ENCODE peak calls at places on chromosomes 7 and 10, in five cellular contexts. Y is AG10803, A is ovary, K is cardiac muscle cell, U is left lung. L is an unnamed sample.

GRCh38 chr10:8674230-8674629 is 619.7 kb downstream of the GATA3 start:
- DNase-seq in Y (no peak), K (no peak), A (no peak), U (no peak), L (no peak)

GRCh38 chr10:103500481-103500880 is 7.0 kb downstream of the NEURL1 start:
- DNase-seq in Y (no peak), U (no peak), K (no peak), A (no peak), L (no peak)

GRCh38 chr7:155844019-155844453 is 31.8 kb upstream of the SHH start:
- DNase-seq in A (no peak), U (peak), Y (no peak), K (no peak), L (no peak)

GRCh38 chr7:158373761-158374545 is 213.7 kb downstream of the PTPRN2 start:
- DNase-seq in A (no peak), U (no peak), Y (no peak), K (no peak), L (no peak)

GRCh38 chr10:129652521-129653201 is 185.6 kb downstream of the MGMT start:
- DNase-seq in Y (no peak), A (no peak), K (no peak), U (no peak), L (no peak)

GRCh38 chr10:21297525-21298383 is 227.7 kb downstream of the SKIDA1 start:
- DNase-seq in Y (peak), K (no peak), U (no peak), A (no peak), L (peak)

GRCh38 chr7:20439786-20440185 is 109.1 kb downstream of the ITGB8 start:
- DNase-seq in Y (no peak), K (no peak), A (no peak), U (no peak), L (no peak)

GRCh38 chr10:44068716-44069482 is 316.0 kb downstream of the CXCL12 start:
- DNase-seq in U (no peak), Y (peak), A (no peak), K (no peak), L (peak)

GRCh38 chr7:19369182-19369581 is 224.0 kb upstream of the FERD3L start:
- DNase-seq in A (no peak), Y (no peak), K (no peak), U (no peak), L (no peak)

GRCh38 chr10:95327367-95327766 is 36.6 kb upstream of the PDLIM1 start:
- DNase-seq in Y (peak), A (peak), U (no peak), K (peak), L (peak)

GRCh38 chr7:137975223-137975622 is 26.7 kb downstream of the CREB3L2 start:
- DNase-seq in Y (peak), U (no peak), A (no peak), K (no peak), L (peak)

GRCh38 chr7:69664433-69664832 is 66.2 kb downstream of the AUTS2 start:
- DNase-seq in Y (no peak), K (no peak), A (no peak), U (no peak), L (no peak)

GRCh38 chr10:132264966-132265877 is 42.5 kb downstream of the STK32C start:
- DNase-seq in A (peak), U (no peak), Y (peak), K (no peak), L (peak)

GRCh38 chr7:46551603-46552002 is 630.5 kb upstream of the IGFBP3 start:
- DNase-seq in U (no peak), A (no peak), K (no peak), Y (no peak), L (no peak)

GRCh38 chr7:69837387-69838068 is 239.3 kb downstream of the AUTS2 start:
- DNase-seq in K (no peak), A (no peak), U (no peak), Y (peak), L (no peak)

GRCh38 chr7:156160811-156161210 is 348.5 kb upstream of the SHH start:
- DNase-seq in K (no peak), A (no peak), Y (no peak), U (no peak), L (no peak)

GRCh38 chr10:95467162-95467599 is 94.0 kb downstream of the SORBS1 start:
- DNase-seq in A (peak), K (peak), U (no peak), Y (peak), L (no peak)

GRCh38 chr7:36127075-36127740 is 25.8 kb upstream of the EEPD1 start:
- DNase-seq in Y (no peak), K (no peak), U (no peak), A (no peak), L (no peak)

GRCh38 chr10:59876695-59877094 is 29.7 kb downstream of the CCDC6 start:
- DNase-seq in U (no peak), K (no peak), Y (no peak), A (no peak), L (no peak)

GRCh38 chr7:130922206-130923112 is 188.5 kb upstream of the KLF14 start:
- DNase-seq in A (no peak), Y (no peak), U (no peak), K (no peak), L (no peak)

GRCh38 chr10:43042503-43043341 is 34.1 kb upstream of the RET start:
- DNase-seq in Y (no peak), U (no peak), A (peak), K (no peak), L (no peak)

GRCh38 chr7:92584953-92585352 is 5.2 kb downstream of the FAM133B start:
- DNase-seq in U (no peak), A (no peak), K (no peak), Y (no peak), L (no peak)

GRCh38 chr7:92586403-92586802 is 3.8 kb downstream of the FAM133B start:
- DNase-seq in A (no peak), U (no peak), K (no peak), Y (peak), L (peak)

GRCh38 chr7:92590711-92591310 is 621 bp upstream of the FAM133B start:
- DNase-seq in A (no peak), Y (no peak), U (no peak), K (no peak), L (no peak)

GRCh38 chr7:92589056-92589455 is 1.1 kb downstream of the FAM133B start:
- DNase-seq in A (no peak), Y (no peak), K (no peak), U (no peak), L (no peak)

GRCh38 chr7:92588561-92588960 is 1.6 kb downstream of the FAM133B start:
- DNase-seq in A (no peak), K (no peak), U (no peak), Y (peak), L (no peak)
- H3K4me3 ChIP-seq in A (peak), K (peak), U (peak), Y (peak), L (peak)

GRCh38 chr7:100691676-100692577 is 2.1 kb downstream of the GIGYF1 start:
- DNase-seq in U (peak), Y (peak), K (peak), A (peak), L (peak)

GRCh38 chr7:100687261-100687660 is 6.8 kb downstream of the GIGYF1 start:
- DNase-seq in U (no peak), Y (no peak), K (no peak), A (no peak), L (no peak)

GRCh38 chr7:100687740-100688592 is 6.1 kb downstream of the GIGYF1 start:
- DNase-seq in A (no peak), Y (no peak), K (no peak), U (no peak), L (no peak)

GRCh38 chr7:100688593-100688860 is 5.5 kb downstream of the GIGYF1 start:
- DNase-seq in A (no peak), K (no peak), Y (no peak), U (no peak), L (no peak)

GRCh38 chr7:100689230-100690135 is 4.6 kb downstream of the GIGYF1 start:
- DNase-seq in A (peak), Y (no peak), K (no peak), U (no peak), L (no peak)
- TF ChIP-seq CTCF in A (no peak), Y (no peak), K (no peak), U (no peak), L (no peak)

DNA sequence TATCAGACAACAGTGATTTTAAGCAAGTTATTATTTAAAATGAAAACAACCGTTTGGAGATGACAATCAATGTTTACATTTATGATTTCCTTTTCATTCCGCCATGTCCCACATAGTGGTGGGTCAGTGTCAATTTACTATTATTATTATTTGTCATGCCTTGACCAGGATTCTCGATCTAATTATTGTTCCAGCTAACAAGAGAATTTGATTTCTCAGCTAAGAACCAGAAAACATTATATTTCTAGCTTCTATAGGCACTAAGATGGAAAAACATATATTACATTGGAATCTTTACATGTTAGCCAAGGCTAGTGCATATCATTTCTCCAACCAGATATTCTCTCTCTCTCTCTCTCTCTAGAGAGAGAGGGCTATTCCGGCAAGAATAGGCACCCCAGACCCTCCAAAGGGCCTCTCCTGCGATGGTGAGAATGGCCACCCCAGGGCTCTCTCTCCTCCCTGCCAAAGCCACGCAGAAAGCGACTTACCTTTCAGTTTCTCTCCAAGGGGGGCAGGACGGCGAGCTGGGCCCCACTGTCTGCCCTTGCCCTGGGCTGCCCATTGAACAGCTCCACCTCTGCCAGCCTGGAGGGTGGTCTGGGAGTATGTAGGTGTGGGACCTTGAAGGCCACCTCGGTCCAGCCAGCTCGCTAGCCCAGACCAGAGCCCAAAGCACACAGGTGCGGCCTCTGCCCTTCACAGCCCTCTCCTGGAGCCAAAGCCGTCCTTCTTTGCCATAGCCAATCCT is 2.4 kb downstream of the HOXA3 start:
- DNase-seq in A (no peak), U (no peak), Y (no peak), K (no peak), L (no peak)
- H3K4me3 ChIP-seq in A (peak), U (peak), Y (peak), K (no peak), L (no peak)

GRCh38 chr7:770336-770735 is 43.3 kb upstream of the PRKAR1B start:
- DNase-seq in K (no peak), Y (no peak), U (no peak), A (peak), L (no peak)

GRCh38 chr7:767580-767940 is 40.5 kb upstream of the PRKAR1B start:
- DNase-seq in K (no peak), Y (peak), U (no peak), A (no peak), L (peak)

GRCh38 chr7:770786-771185 is 43.7 kb upstream of the PRKAR1B start:
- DNase-seq in U (no peak), K (no peak), Y (no peak), A (no peak), L (no peak)

GRCh38 chr7:768881-769504 is 41.9 kb upstream of the PRKAR1B start:
- DNase-seq in K (peak), Y (no peak), U (no peak), A (peak), L (peak)

DNA sequence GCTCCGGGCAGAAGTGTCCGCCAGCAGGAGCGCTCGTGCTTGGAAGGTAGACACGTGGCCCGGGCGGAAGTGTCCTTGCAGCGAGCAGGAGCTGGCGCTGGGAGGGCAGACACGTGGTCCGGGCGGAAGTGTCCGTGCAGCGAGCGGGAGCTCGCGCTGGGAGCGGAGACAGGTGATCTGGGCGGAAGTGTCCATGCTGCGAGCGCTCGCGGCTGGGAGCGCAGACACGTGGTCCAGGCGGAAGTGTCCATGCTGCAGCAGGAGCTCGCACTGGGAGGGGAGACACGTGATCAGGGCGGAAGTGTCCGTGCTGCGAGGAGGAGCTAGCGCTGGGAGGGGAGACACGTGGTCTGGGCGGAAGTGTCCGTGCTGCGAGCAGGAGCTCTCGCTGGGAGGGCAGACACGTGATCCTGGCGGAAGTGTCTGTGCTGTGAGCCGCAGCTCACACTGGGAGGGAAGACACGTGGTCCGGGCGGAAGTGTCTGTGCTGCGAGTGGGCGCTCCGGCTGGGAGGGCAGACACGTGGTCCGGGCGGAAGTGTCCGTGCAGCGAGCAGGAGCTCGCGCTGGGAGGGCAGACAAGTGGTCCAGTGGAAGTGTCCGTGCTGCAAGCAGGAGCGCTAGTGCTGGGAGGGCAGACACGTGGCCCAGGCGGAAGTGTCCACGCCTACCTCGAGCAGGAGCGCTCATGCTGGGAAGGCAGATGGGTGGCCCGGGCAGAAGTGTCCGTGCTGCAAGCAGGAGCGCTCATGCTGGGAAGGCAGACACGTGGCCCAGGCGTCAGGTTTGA is 41.1 kb upstream of the PRKAR1B start:
- DNase-seq in U (no peak), A (peak), Y (peak), K (no peak), L (peak)
- TF ChIP-seq CTCF in U (no peak), A (no peak), Y (no peak), K (no peak), L (no peak)

GRCh38 chr7:76051840-76052239 is 3.9 kb downstream of the MDH2 start:
- DNase-seq in A (no peak), K (no peak), U (no peak), Y (no peak), L (no peak)

GRCh38 chr7:76054129-76055120 is 6.5 kb downstream of the MDH2 start:
- DNase-seq in Y (peak), U (no peak), A (no peak), K (no peak), L (peak)

GRCh38 chr7:76056241-76056640 is 8.3 kb downstream of the MDH2 start:
- DNase-seq in A (no peak), U (no peak), K (no peak), Y (no peak), L (no peak)

GRCh38 chr7:76050545-76050944 is 2.6 kb downstream of the MDH2 start:
- DNase-seq in K (no peak), Y (no peak), U (no peak), A (no peak), L (no peak)

GRCh38 chr7:76053461-76053860 is 5.6 kb downstream of the MDH2 start:
- DNase-seq in A (no peak), K (no peak), Y (no peak), U (no peak), L (no peak)
- H3K4me3 ChIP-seq in A (no peak), K (no peak), Y (no peak), U (no peak), L (no peak)